ENCODE peak calls at places on chromosomes 11 and 22, in nine cellular contexts. R is psoas muscle, D is KBM-7, T is left colon, E is A549, A is ovary, J is EL, F is BE2C, B is DMS 273 treated with DMSO at 0.1 percent for 48 hours. W is an unnamed sample.

GRCh38 chr11:75430692-75431532 is 2.1 kb downstream of the KLHL35 start:
- DNase-seq in R (peak; percentile 10), D (no peak), T (no peak), E (no peak), A (no peak), J (no peak), F (no peak), B (no peak), W (peak; percentile 13)

GRCh38 chr11:117458275-117459120 is 130.8 kb downstream of the CEP164 start:
- DNase-seq in R (no peak), D (no peak), T (no peak), E (no peak), A (no peak), J (no peak), F (no peak), B (no peak), W (no peak)

GRCh38 chr11:75986966-75987365 is 172.0 kb downstream of the UVRAG start:
- DNase-seq in R (no peak), D (no peak), T (no peak), E (no peak), A (no peak), J (no peak), F (no peak), B (no peak), W (peak; percentile 40)

GRCh38 chr11:86916330-86916729 is 38.9 kb downstream of the FZD4 start:
- DNase-seq in R (no peak), D (no peak), T (no peak), E (peak; percentile 65), A (no peak), J (peak; percentile 90), F (no peak), B (peak; percentile 0), W (peak; percentile 93)

GRCh38 chr11:100629671-100630070 is 57.4 kb upstream of the ARHGAP42 start:
- DNase-seq in R (no peak), D (no peak), T (no peak), E (peak; percentile 47), A (no peak), J (no peak), F (peak; percentile 16), B (no peak), W (no peak)

GRCh38 chr11:103586756-103587155 is 449.7 kb upstream of the DDI1 start:
- DNase-seq in R (no peak), D (no peak), T (no peak), E (no peak), A (no peak), J (no peak), F (no peak), B (peak; percentile 3), W (peak; percentile 41)

GRCh38 chr11:67996622-67997459 is 7.1 kb downstream of the UNC93B1 start:
- DNase-seq in R (peak; percentile 63), D (peak; percentile 53), T (peak; percentile 94), E (peak; percentile 92), A (peak; percentile 58), J (peak; percentile 37), F (peak; percentile 98), B (no peak), W (peak; percentile 58)

GRCh38 chr22:35622132-35622913 is 5.2 kb upstream of the MB start:
- DNase-seq in R (peak; percentile 79), D (no peak), T (peak; percentile 71), E (peak; percentile 75), A (no peak), J (no peak), F (peak; percentile 67), B (no peak), W (no peak)

GRCh38 chr11:2523821-2524391 is 79.1 kb downstream of the KCNQ1 start:
- DNase-seq in R (peak; percentile 13), D (no peak), T (peak; percentile 4), E (no peak), A (no peak), J (no peak), F (peak; percentile 1), B (no peak), W (no peak)

W was measured in cardiac fibroblast.